ENCODE peak calls at places on chromosomes 11 and 22, in five cellular contexts. One of them, this sample, is unnamed.

GRCh38 chr22:21032037-21032842 is at the start of gene SLC7A4:
- DNase-seq in germinal center: no peak
- DNase-seq in iris pigment epithelial cell: no peak
- DNase-seq in activated effector memory CD4-positive, alpha-beta T cell treated with anti-CD3 and anti-CD28 coated beads, Interleukin-2, amount 50 U/mL, for 16 hours: no peak
- DNase-seq in stimulated activated CD4-positive, alpha-beta T cell treated with anti-CD3 and anti-CD28 coated beads, Interleukin-2, amount 100 ng/mL, for 24 hours: no peak
- DNase-seq in this sample: no peak

GRCh38 chr22:49900441-49901230 is 17.6 kb downstream of the ALG12 start:
- DNase-seq in activated effector memory CD4-positive, alpha-beta T cell treated with anti-CD3 and anti-CD28 coated beads, Interleukin-2, amount 50 U/mL, for 16 hours: peak
- DNase-seq in iris pigment epithelial cell: no peak
- DNase-seq in germinal center: no peak
- DNase-seq in stimulated activated CD4-positive, alpha-beta T cell treated with anti-CD3 and anti-CD28 coated beads, Interleukin-2, amount 100 ng/mL, for 24 hours: no peak
- DNase-seq in this sample: no peak

GRCh38 chr22:40898850-40899357 is 37.0 kb upstream of the DNAJB7 start:
- DNase-seq in activated effector memory CD4-positive, alpha-beta T cell treated with anti-CD3 and anti-CD28 coated beads, Interleukin-2, amount 50 U/mL, for 16 hours: no peak
- DNase-seq in germinal center: peak
- DNase-seq in stimulated activated CD4-positive, alpha-beta T cell treated with anti-CD3 and anti-CD28 coated beads, Interleukin-2, amount 100 ng/mL, for 24 hours: peak
- DNase-seq in iris pigment epithelial cell: peak
- DNase-seq in this sample: no peak

GRCh38 chr22:18976197-18976751 is 40.2 kb upstream of the PRODH start:
- DNase-seq in stimulated activated CD4-positive, alpha-beta T cell treated with anti-CD3 and anti-CD28 coated beads, Interleukin-2, amount 100 ng/mL, for 24 hours: no peak
- DNase-seq in activated effector memory CD4-positive, alpha-beta T cell treated with anti-CD3 and anti-CD28 coated beads, Interleukin-2, amount 50 U/mL, for 16 hours: no peak
- DNase-seq in germinal center: no peak
- DNase-seq in iris pigment epithelial cell: no peak
- DNase-seq in this sample: no peak

GRCh38 chr11:89436071-89436470 is 55.1 kb downstream of the NOX4 start:
- DNase-seq in germinal center: no peak
- DNase-seq in stimulated activated CD4-positive, alpha-beta T cell treated with anti-CD3 and anti-CD28 coated beads, Interleukin-2, amount 100 ng/mL, for 24 hours: no peak
- DNase-seq in iris pigment epithelial cell: peak
- DNase-seq in activated effector memory CD4-positive, alpha-beta T cell treated with anti-CD3 and anti-CD28 coated beads, Interleukin-2, amount 50 U/mL, for 16 hours: no peak
- DNase-seq in this sample: no peak

GRCh38 chr11:130070109-130070828 is 575 bp downstream of the APLP2 start:
- DNase-seq in activated effector memory CD4-positive, alpha-beta T cell treated with anti-CD3 and anti-CD28 coated beads, Interleukin-2, amount 50 U/mL, for 16 hours: peak
- DNase-seq in stimulated activated CD4-positive, alpha-beta T cell treated with anti-CD3 and anti-CD28 coated beads, Interleukin-2, amount 100 ng/mL, for 24 hours: peak
- DNase-seq in iris pigment epithelial cell: peak
- DNase-seq in germinal center: peak
- DNase-seq in this sample: peak

GRCh38 chr11:114040706-114041211 is 18.8 kb upstream of the ZBTB16 start:
- DNase-seq in activated effector memory CD4-positive, alpha-beta T cell treated with anti-CD3 and anti-CD28 coated beads, Interleukin-2, amount 50 U/mL, for 16 hours: peak
- DNase-seq in germinal center: no peak
- DNase-seq in stimulated activated CD4-positive, alpha-beta T cell treated with anti-CD3 and anti-CD28 coated beads, Interleukin-2, amount 100 ng/mL, for 24 hours: no peak
- DNase-seq in iris pigment epithelial cell: peak
- DNase-seq in this sample: no peak

GRCh38 chr11:120184946-120185677 is 25.7 kb upstream of the OAF start:
- DNase-seq in activated effector memory CD4-positive, alpha-beta T cell treated with anti-CD3 and anti-CD28 coated beads, Interleukin-2, amount 50 U/mL, for 16 hours: peak
- DNase-seq in iris pigment epithelial cell: peak
- DNase-seq in stimulated activated CD4-positive, alpha-beta T cell treated with anti-CD3 and anti-CD28 coated beads, Interleukin-2, amount 100 ng/mL, for 24 hours: no peak
- DNase-seq in germinal center: no peak
- DNase-seq in this sample: no peak

GRCh38 chr22:38214248-38215056 is 12.7 kb downstream of the MAFF start:
- DNase-seq in stimulated activated CD4-positive, alpha-beta T cell treated with anti-CD3 and anti-CD28 coated beads, Interleukin-2, amount 100 ng/mL, for 24 hours: peak
- DNase-seq in activated effector memory CD4-positive, alpha-beta T cell treated with anti-CD3 and anti-CD28 coated beads, Interleukin-2, amount 50 U/mL, for 16 hours: peak
- DNase-seq in germinal center: peak
- DNase-seq in iris pigment epithelial cell: peak
- DNase-seq in this sample: peak

GRCh38 chr22:47836957-47837356 is 1074.5 kb downstream of the TBC1D22A start:
- DNase-seq in iris pigment epithelial cell: peak
- DNase-seq in germinal center: no peak
- DNase-seq in activated effector memory CD4-positive, alpha-beta T cell treated with anti-CD3 and anti-CD28 coated beads, Interleukin-2, amount 50 U/mL, for 16 hours: no peak
- DNase-seq in stimulated activated CD4-positive, alpha-beta T cell treated with anti-CD3 and anti-CD28 coated beads, Interleukin-2, amount 100 ng/mL, for 24 hours: no peak
- DNase-seq in this sample: no peak

GRCh38 chr22:27719535-27720227 is 81.9 kb downstream of the MN1 start:
- DNase-seq in iris pigment epithelial cell: no peak
- DNase-seq in stimulated activated CD4-positive, alpha-beta T cell treated with anti-CD3 and anti-CD28 coated beads, Interleukin-2, amount 100 ng/mL, for 24 hours: no peak
- DNase-seq in activated effector memory CD4-positive, alpha-beta T cell treated with anti-CD3 and anti-CD28 coated beads, Interleukin-2, amount 50 U/mL, for 16 hours: no peak
- DNase-seq in germinal center: no peak
- DNase-seq in this sample: no peak

GRCh38 chr22:46748948-46749681 is 11.1 kb upstream of the CERK start:
- DNase-seq in germinal center: no peak
- DNase-seq in iris pigment epithelial cell: peak
- DNase-seq in activated effector memory CD4-positive, alpha-beta T cell treated with anti-CD3 and anti-CD28 coated beads, Interleukin-2, amount 50 U/mL, for 16 hours: peak
- DNase-seq in stimulated activated CD4-positive, alpha-beta T cell treated with anti-CD3 and anti-CD28 coated beads, Interleukin-2, amount 100 ng/mL, for 24 hours: peak
- DNase-seq in this sample: peak

GRCh38 chr11:10329935-10330334 is 25.1 kb downstream of the ADM start:
- DNase-seq in germinal center: no peak
- DNase-seq in iris pigment epithelial cell: peak
- DNase-seq in stimulated activated CD4-positive, alpha-beta T cell treated with anti-CD3 and anti-CD28 coated beads, Interleukin-2, amount 100 ng/mL, for 24 hours: no peak
- DNase-seq in activated effector memory CD4-positive, alpha-beta T cell treated with anti-CD3 and anti-CD28 coated beads, Interleukin-2, amount 50 U/mL, for 16 hours: no peak
- DNase-seq in this sample: no peak

GRCh38 chr11:66133216-66133775 is 63.2 kb downstream of the PACS1 start:
- DNase-seq in germinal center: no peak
- DNase-seq in activated effector memory CD4-positive, alpha-beta T cell treated with anti-CD3 and anti-CD28 coated beads, Interleukin-2, amount 50 U/mL, for 16 hours: no peak
- DNase-seq in iris pigment epithelial cell: no peak
- DNase-seq in stimulated activated CD4-positive, alpha-beta T cell treated with anti-CD3 and anti-CD28 coated beads, Interleukin-2, amount 100 ng/mL, for 24 hours: no peak
- DNase-seq in this sample: no peak

GRCh38 chr11:134145715-134146114 is 76.8 kb downstream of the JAM3 start:
- DNase-seq in activated effector memory CD4-positive, alpha-beta T cell treated with anti-CD3 and anti-CD28 coated beads, Interleukin-2, amount 50 U/mL, for 16 hours: no peak
- DNase-seq in iris pigment epithelial cell: no peak
- DNase-seq in germinal center: no peak
- DNase-seq in stimulated activated CD4-positive, alpha-beta T cell treated with anti-CD3 and anti-CD28 coated beads, Interleukin-2, amount 100 ng/mL, for 24 hours: no peak
- DNase-seq in this sample: no peak

GRCh38 chr11:122068096-122068495 is 47.9 kb downstream of the BLID start:
- DNase-seq in germinal center: no peak
- DNase-seq in activated effector memory CD4-positive, alpha-beta T cell treated with anti-CD3 and anti-CD28 coated beads, Interleukin-2, amount 50 U/mL, for 16 hours: no peak
- DNase-seq in iris pigment epithelial cell: no peak
- DNase-seq in stimulated activated CD4-positive, alpha-beta T cell treated with anti-CD3 and anti-CD28 coated beads, Interleukin-2, amount 100 ng/mL, for 24 hours: no peak
- DNase-seq in this sample: no peak

GRCh38 chr11:6693342-6694228 is 10.4 kb upstream of the MRPL17 start:
- DNase-seq in stimulated activated CD4-positive, alpha-beta T cell treated with anti-CD3 and anti-CD28 coated beads, Interleukin-2, amount 100 ng/mL, for 24 hours: peak
- DNase-seq in germinal center: no peak
- DNase-seq in iris pigment epithelial cell: peak
- DNase-seq in activated effector memory CD4-positive, alpha-beta T cell treated with anti-CD3 and anti-CD28 coated beads, Interleukin-2, amount 50 U/mL, for 16 hours: peak
- DNase-seq in this sample: peak

GRCh38 chr22:45468872-45469572 is 33.7 kb upstream of the FBLN1 start:
- DNase-seq in iris pigment epithelial cell: peak
- DNase-seq in stimulated activated CD4-positive, alpha-beta T cell treated with anti-CD3 and anti-CD28 coated beads, Interleukin-2, amount 100 ng/mL, for 24 hours: no peak
- DNase-seq in germinal center: no peak
- DNase-seq in activated effector memory CD4-positive, alpha-beta T cell treated with anti-CD3 and anti-CD28 coated beads, Interleukin-2, amount 50 U/mL, for 16 hours: no peak
- DNase-seq in this sample: no peak

GRCh38 chr11:76512851-76513653 is 68.2 kb downstream of the EMSY start:
- DNase-seq in activated effector memory CD4-positive, alpha-beta T cell treated with anti-CD3 and anti-CD28 coated beads, Interleukin-2, amount 50 U/mL, for 16 hours: no peak
- DNase-seq in iris pigment epithelial cell: peak
- DNase-seq in germinal center: no peak
- DNase-seq in stimulated activated CD4-positive, alpha-beta T cell treated with anti-CD3 and anti-CD28 coated beads, Interleukin-2, amount 100 ng/mL, for 24 hours: no peak
- DNase-seq in this sample: no peak

GRCh38 chr11:78808903-78809302 is 234.2 kb upstream of the NARS2 start:
- DNase-seq in stimulated activated CD4-positive, alpha-beta T cell treated with anti-CD3 and anti-CD28 coated beads, Interleukin-2, amount 100 ng/mL, for 24 hours: no peak
- DNase-seq in iris pigment epithelial cell: no peak
- DNase-seq in germinal center: no peak
- DNase-seq in activated effector memory CD4-positive, alpha-beta T cell treated with anti-CD3 and anti-CD28 coated beads, Interleukin-2, amount 50 U/mL, for 16 hours: no peak
- DNase-seq in this sample: no peak

GRCh38 chr11:102204174-102204573 is 93.9 kb downstream of the YAP1 start:
- DNase-seq in germinal center: no peak
- DNase-seq in activated effector memory CD4-positive, alpha-beta T cell treated with anti-CD3 and anti-CD28 coated beads, Interleukin-2, amount 50 U/mL, for 16 hours: no peak
- DNase-seq in iris pigment epithelial cell: no peak
- DNase-seq in stimulated activated CD4-positive, alpha-beta T cell treated with anti-CD3 and anti-CD28 coated beads, Interleukin-2, amount 100 ng/mL, for 24 hours: no peak
- DNase-seq in this sample: no peak

GRCh38 chr22:17919276-17920144 is 104.9 kb downstream of the MICAL3 start:
- DNase-seq in activated effector memory CD4-positive, alpha-beta T cell treated with anti-CD3 and anti-CD28 coated beads, Interleukin-2, amount 50 U/mL, for 16 hours: no peak
- DNase-seq in iris pigment epithelial cell: no peak
- DNase-seq in stimulated activated CD4-positive, alpha-beta T cell treated with anti-CD3 and anti-CD28 coated beads, Interleukin-2, amount 100 ng/mL, for 24 hours: no peak
- DNase-seq in germinal center: no peak
- DNase-seq in this sample: no peak

GRCh38 chr22:23110922-23111527 is 30.8 kb downstream of the RSPH14 start:
- DNase-seq in germinal center: no peak
- DNase-seq in activated effector memory CD4-positive, alpha-beta T cell treated with anti-CD3 and anti-CD28 coated beads, Interleukin-2, amount 50 U/mL, for 16 hours: no peak
- DNase-seq in stimulated activated CD4-positive, alpha-beta T cell treated with anti-CD3 and anti-CD28 coated beads, Interleukin-2, amount 100 ng/mL, for 24 hours: no peak
- DNase-seq in iris pigment epithelial cell: no peak
- DNase-seq in this sample: no peak

GRCh38 chr11:35786918-35787557 is 124.5 kb downstream of the TRIM44 start:
- DNase-seq in germinal center: no peak
- DNase-seq in stimulated activated CD4-positive, alpha-beta T cell treated with anti-CD3 and anti-CD28 coated beads, Interleukin-2, amount 100 ng/mL, for 24 hours: no peak
- DNase-seq in activated effector memory CD4-positive, alpha-beta T cell treated with anti-CD3 and anti-CD28 coated beads, Interleukin-2, amount 50 U/mL, for 16 hours: no peak
- DNase-seq in iris pigment epithelial cell: peak
- DNase-seq in this sample: no peak

GRCh38 chr11:129213261-129213660 is 21.1 kb upstream of the ARHGAP32 start:
- DNase-seq in activated effector memory CD4-positive, alpha-beta T cell treated with anti-CD3 and anti-CD28 coated beads, Interleukin-2, amount 50 U/mL, for 16 hours: no peak
- DNase-seq in stimulated activated CD4-positive, alpha-beta T cell treated with anti-CD3 and anti-CD28 coated beads, Interleukin-2, amount 100 ng/mL, for 24 hours: no peak
- DNase-seq in iris pigment epithelial cell: no peak
- DNase-seq in germinal center: no peak
- DNase-seq in this sample: no peak

GRCh38 chr22:36360871-36361383 is 26.8 kb downstream of the MYH9 start:
- DNase-seq in iris pigment epithelial cell: no peak
- DNase-seq in germinal center: no peak
- DNase-seq in stimulated activated CD4-positive, alpha-beta T cell treated with anti-CD3 and anti-CD28 coated beads, Interleukin-2, amount 100 ng/mL, for 24 hours: no peak
- DNase-seq in activated effector memory CD4-positive, alpha-beta T cell treated with anti-CD3 and anti-CD28 coated beads, Interleukin-2, amount 50 U/mL, for 16 hours: no peak
- DNase-seq in this sample: no peak

GRCh38 chr11:130705670-130706421 is 210.4 kb downstream of the SNX19 start:
- DNase-seq in activated effector memory CD4-positive, alpha-beta T cell treated with anti-CD3 and anti-CD28 coated beads, Interleukin-2, amount 50 U/mL, for 16 hours: no peak
- DNase-seq in iris pigment epithelial cell: no peak
- DNase-seq in germinal center: no peak
- DNase-seq in stimulated activated CD4-positive, alpha-beta T cell treated with anti-CD3 and anti-CD28 coated beads, Interleukin-2, amount 100 ng/mL, for 24 hours: no peak
- DNase-seq in this sample: no peak

GRCh38 chr11:30062103-30062502 is 45.3 kb upstream of the KCNA4 start:
- DNase-seq in iris pigment epithelial cell: no peak
- DNase-seq in stimulated activated CD4-positive, alpha-beta T cell treated with anti-CD3 and anti-CD28 coated beads, Interleukin-2, amount 100 ng/mL, for 24 hours: no peak
- DNase-seq in germinal center: no peak
- DNase-seq in activated effector memory CD4-positive, alpha-beta T cell treated with anti-CD3 and anti-CD28 coated beads, Interleukin-2, amount 50 U/mL, for 16 hours: no peak
- DNase-seq in this sample: no peak

GRCh38 chr22:42655693-42656092 is 6.5 kb upstream of the CYB5R3 start:
- DNase-seq in activated effector memory CD4-positive, alpha-beta T cell treated with anti-CD3 and anti-CD28 coated beads, Interleukin-2, amount 50 U/mL, for 16 hours: no peak
- DNase-seq in germinal center: peak
- DNase-seq in stimulated activated CD4-positive, alpha-beta T cell treated with anti-CD3 and anti-CD28 coated beads, Interleukin-2, amount 100 ng/mL, for 24 hours: no peak
- DNase-seq in iris pigment epithelial cell: no peak
- DNase-seq in this sample: no peak

GRCh38 chr22:21945453-21946261 is 7.0 kb downstream of the PPM1F start:
- DNase-seq in germinal center: no peak
- DNase-seq in stimulated activated CD4-positive, alpha-beta T cell treated with anti-CD3 and anti-CD28 coated beads, Interleukin-2, amount 100 ng/mL, for 24 hours: no peak
- DNase-seq in activated effector memory CD4-positive, alpha-beta T cell treated with anti-CD3 and anti-CD28 coated beads, Interleukin-2, amount 50 U/mL, for 16 hours: no peak
- DNase-seq in iris pigment epithelial cell: no peak
- DNase-seq in this sample: no peak

GRCh38 chr11:116563028-116563712 is 209.6 kb downstream of the BUD13 start:
- DNase-seq in iris pigment epithelial cell: no peak
- DNase-seq in stimulated activated CD4-positive, alpha-beta T cell treated with anti-CD3 and anti-CD28 coated beads, Interleukin-2, amount 100 ng/mL, for 24 hours: no peak
- DNase-seq in germinal center: no peak
- DNase-seq in activated effector memory CD4-positive, alpha-beta T cell treated with anti-CD3 and anti-CD28 coated beads, Interleukin-2, amount 50 U/mL, for 16 hours: no peak
- DNase-seq in this sample: no peak